ENCODE peak calls at places on chromosome 1, in six cellular contexts. R, D, Q, F, P and O are unnamed samples.

GRCh38 chr1:10456661-10457060 is 6.8 kb downstream of the CORT start:
- DNase-seq in R (no peak), D (no peak), Q (no peak), F (no peak), P (no peak), O (no peak)

GRCh38 chr1:185349556-185349955 is 32.5 kb upstream of the IVNS1ABP start:
- DNase-seq in R (no peak), D (no peak), Q (no peak), F (no peak), P (no peak), O (no peak)

GRCh38 chr1:24275510-24275909 is 43.6 kb upstream of the GRHL3 start:
- DNase-seq in R (no peak), D (no peak), Q (no peak), F (peak; percentile 65), P (peak; percentile 87), O (no peak)

GRCh38 chr1:158818991-158819405 is 12.2 kb upstream of the MNDA start:
- DNase-seq in R (no peak), D (no peak), Q (peak; percentile 7), F (no peak), P (no peak), O (peak; percentile 72)

GRCh38 chr1:77282187-77282865 is 507 bp downstream of the AK5 start:
- DNase-seq in R (no peak), D (peak; percentile 50), Q (peak; percentile 19), F (peak; percentile 70), P (peak; percentile 23), O (no peak)

GRCh38 chr1:107934573-107934972 is 30.4 kb downstream of the VAV3 start:
- DNase-seq in R (no peak), D (no peak), Q (no peak), F (peak; percentile 13), P (peak; percentile 37), O (no peak)

GRCh38 chr1:36093226-36093625 is 4.5 kb downstream of the ADPRS start:
- DNase-seq in R (peak; percentile 60), D (no peak), Q (no peak), F (no peak), P (no peak), O (no peak)

GRCh38 chr1:46809904-46810303 is 11.1 kb downstream of the CYP4B1 start:
- DNase-seq in R (no peak), D (no peak), Q (no peak), F (no peak), P (no peak), O (no peak)

GRCh38 chr1:38061290-38061689 is 14.7 kb upstream of the POU3F1 start:
- DNase-seq in R (no peak), D (no peak), Q (no peak), F (no peak), P (no peak), O (no peak)

GRCh38 chr1:10958614-10959013 is 53.8 kb upstream of the TARDBP start:
- DNase-seq in R (no peak), D (peak; percentile 99), Q (no peak), F (no peak), P (no peak), O (no peak)

GRCh38 chr1:228315945-228316588 is 90.6 kb downstream of the TRIM11 start:
- DNase-seq in R (peak; percentile 61), D (no peak), Q (no peak), F (no peak), P (no peak), O (no peak)

GRCh38 chr1:157262891-157263290 is 124.7 kb upstream of the ETV3 start:
- DNase-seq in R (no peak), D (no peak), Q (no peak), F (no peak), P (no peak), O (peak; percentile 32)

GRCh38 chr1:81664341-81664740 is 136.4 kb upstream of the ADGRL2 start:
- DNase-seq in R (no peak), D (no peak), Q (peak; percentile 57), F (peak; percentile 82), P (peak; percentile 63), O (no peak)

GRCh38 chr1:18950415-18951026 is 6.0 kb downstream of the IFFO2 start:
- DNase-seq in R (peak; percentile 92), D (no peak), Q (no peak), F (peak; percentile 53), P (no peak), O (no peak)

GRCh38 chr1:59814901-59815825 is at the start of gene HOOK1:
- DNase-seq in R (no peak), D (peak; percentile 30), Q (no peak), F (no peak), P (no peak), O (no peak)